ENCODE peak calls at places on chromosomes 2 and 18, in ten cellular contexts. N, X, O, C, W, M, S, R, J and Q are unnamed samples. For H3K27me3, the result is how much of the 10 kb centered on the place peaks cover.

GRCh38 chr2:73006969-73007710 is 64.4 kb downstream of the SFXN5 start:
- DNase-seq in N (no peak), X (peak), O (no peak), C (no peak), W (no peak), M (no peak), S (no peak), R (no peak), J (no peak), Q (no peak)

GRCh38 chr18:30781601-30782000 is 260.9 kb downstream of the DSC3 start:
- DNase-seq in N (no peak), X (no peak), O (no peak), C (no peak), W (no peak), M (no peak), S (no peak), R (no peak), J (no peak), Q (no peak)

GRCh38 chr18:37453754-37454153 is 111.8 kb downstream of the CELF4 start:
- DNase-seq in N (no peak), X (no peak), O (peak), C (no peak), W (no peak), M (no peak), S (no peak), R (no peak), J (no peak), Q (no peak)

GRCh38 chr18:49788327-49788908 is 24.9 kb downstream of the ACAA2 start:
- DNase-seq in N (no peak), X (peak), O (no peak), C (no peak), W (no peak), M (peak), S (no peak), R (no peak), J (no peak), Q (no peak)

GRCh38 chr18:80197490-80197889 is 49.8 kb downstream of the PARD6G start:
- DNase-seq in N (no peak), X (peak), O (no peak), C (no peak), W (no peak), M (no peak), S (no peak), R (no peak), J (no peak), Q (no peak)

GRCh38 chr2:133241231-133241575 is 327.1 kb downstream of the NCKAP5 start:
- DNase-seq in N (no peak), X (peak), O (no peak), C (no peak), W (no peak), M (no peak), S (no peak), R (no peak), J (no peak), Q (no peak)

GRCh38 chr2:23588788-23589187 is 203.8 kb downstream of the KLHL29 start:
- DNase-seq in N (peak), X (peak), O (no peak), C (no peak), W (peak), M (no peak), S (no peak), R (peak), J (no peak), Q (peak)

GRCh38 chr18:10926565-10927194 is 222.7 kb downstream of the PIEZO2 start:
- DNase-seq in N (no peak), X (peak), O (no peak), C (no peak), W (no peak), M (no peak), S (peak), R (no peak), J (no peak), Q (no peak)

GRCh38 chr2:166230024-166230723 is 102.4 kb upstream of the SCN1A start:
- DNase-seq in N (no peak), X (peak), O (peak), C (no peak), W (no peak), M (peak), S (no peak), R (no peak), J (no peak), Q (no peak)

GRCh38 chr18:24380163-24380747 is 17.4 kb downstream of the OSBPL1A start:
- DNase-seq in N (no peak), X (no peak), O (no peak), C (no peak), W (no peak), M (no peak), S (no peak), R (no peak), J (no peak), Q (no peak)

GRCh38 chr18:48488388-48488850 is 50.4 kb upstream of the CTIF start:
- DNase-seq in N (peak), X (peak), O (peak), C (no peak), W (no peak), M (peak), S (no peak), R (no peak), J (peak), Q (peak)

GRCh38 chr2:158539176-158539895 is 82.6 kb downstream of the PKP4 start:
- DNase-seq in N (no peak), X (peak), O (peak), C (no peak), W (no peak), M (peak), S (no peak), R (no peak), J (no peak), Q (no peak)

GRCh38 chr2:238097201-238097987 is 2.7 kb upstream of the ESPNL start:
- DNase-seq in N (peak), X (no peak), O (no peak), C (no peak), W (no peak), M (no peak), S (peak), R (no peak), J (peak), Q (peak)

GRCh38 chr2:73588177-73588576 is 54.0 kb downstream of the NAT8 start:
- DNase-seq in N (no peak), X (no peak), O (no peak), C (no peak), W (no peak), M (no peak), S (no peak), R (no peak), J (no peak), Q (no peak)

GRCh38 chr18:22170421-22171262 is 1.3 kb downstream of the GATA6 start:
- DNase-seq in N (peak), X (peak), O (peak), C (no peak), W (no peak), M (peak), S (peak), R (peak), J (no peak), Q (peak)

GRCh38 chr2:59888706-59889105 is 664.7 kb downstream of the BCL11A start:
- DNase-seq in N (no peak), X (no peak), O (no peak), C (no peak), W (no peak), M (no peak), S (no peak), R (no peak), J (no peak), Q (no peak)

GRCh38 chr2:224195954-224196571 is 157.0 kb upstream of the SERPINE2 start:
- DNase-seq in N (no peak), X (no peak), O (peak), C (no peak), W (peak), M (no peak), S (no peak), R (peak), J (no peak), Q (no peak)

GRCh38 chr2:128511731-128512663 is 193.3 kb upstream of the HS6ST1 start:
- DNase-seq in N (peak), X (no peak), O (no peak), C (no peak), W (no peak), M (no peak), S (no peak), R (no peak), J (no peak), Q (no peak)

GRCh38 chr2:106990307-106990706 is 104.3 kb upstream of the ST6GAL2 start:
- DNase-seq in N (no peak), X (peak), O (no peak), C (no peak), W (no peak), M (peak), S (no peak), R (no peak), J (no peak), Q (no peak)

GRCh38 chr2:115162454-115163293 is 720.2 kb downstream of the DPP10 start:
- DNase-seq in N (peak), X (no peak), O (no peak), C (no peak), W (no peak), M (no peak), S (peak), R (no peak), J (no peak), Q (no peak)

GRCh38 chr2:57947398-57947797 is 99.2 kb upstream of the VRK2 start:
- DNase-seq in N (no peak), X (no peak), O (no peak), C (no peak), W (no peak), M (peak), S (no peak), R (no peak), J (no peak), Q (no peak)

GRCh38 chr2:147600223-147600622 is 244.6 kb upstream of the ACVR2A start:
- DNase-seq in N (no peak), X (no peak), O (no peak), C (no peak), W (no peak), M (no peak), S (no peak), R (no peak), J (no peak), Q (no peak)

GRCh38 chr2:240685771-240686371 is 3.2 kb upstream of the AQP12B start:
- DNase-seq in N (peak), X (no peak), O (peak), C (no peak), W (no peak), M (no peak), S (peak), R (no peak), J (no peak), Q (no peak)

GRCh38 chr2:85302106-85302505 is 25.7 kb downstream of the TGOLN2 start:
- DNase-seq in N (no peak), X (peak), O (no peak), C (no peak), W (no peak), M (no peak), S (no peak), R (no peak), J (no peak), Q (no peak)

GRCh38 chr2:98378901-98379300 is 32.6 kb downstream of the CNGA3 start:
- DNase-seq in N (no peak), X (peak), O (peak), C (no peak), W (no peak), M (peak), S (no peak), R (no peak), J (no peak), Q (no peak)

GRCh38 chr2:86300496-86300895 is 36.9 kb downstream of the REEP1 start:
- DNase-seq in N (peak), X (no peak), O (no peak), C (no peak), W (no peak), M (no peak), S (no peak), R (no peak), J (no peak), Q (no peak)

GRCh38 chr2:101882948-101883347 is 108.8 kb upstream of the IL1R2 start:
- DNase-seq in N (no peak), X (no peak), O (no peak), C (no peak), W (no peak), M (no peak), S (no peak), R (no peak), J (no peak), Q (no peak)

GRCh38 chr2:160220545-160221009 is 20.5 kb upstream of the ITGB6 start:
- DNase-seq in N (no peak), X (no peak), O (no peak), C (no peak), W (no peak), M (no peak), S (no peak), R (no peak), J (no peak), Q (peak)

GRCh38 chr18:41513438-41513837 is 441.6 kb upstream of the PIK3C3 start:
- DNase-seq in N (no peak), X (no peak), O (no peak), C (no peak), W (no peak), M (no peak), S (no peak), R (no peak), J (no peak), Q (no peak)

DNA sequence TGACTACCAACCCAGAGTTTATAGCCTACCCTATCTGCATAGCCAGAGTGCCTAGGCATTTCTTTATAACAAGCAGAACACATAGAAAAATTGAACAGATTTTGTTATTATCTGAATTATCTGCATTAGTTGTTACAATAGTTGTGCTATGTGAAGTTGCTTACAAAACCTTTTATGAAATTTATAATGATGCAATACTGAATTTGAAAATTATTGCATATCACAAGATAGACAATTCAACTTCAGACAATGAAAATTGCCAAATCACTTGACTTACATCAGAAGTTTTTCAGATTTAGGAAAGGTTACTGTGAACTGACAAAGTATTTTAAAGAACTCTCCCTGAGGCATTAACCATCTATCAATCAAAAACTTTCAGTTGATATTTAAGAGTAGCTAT is 437.9 kb upstream of the PIK3C3 start:
- DNase-seq in N (no peak), X (no peak), O (no peak), C (no peak), W (no peak), M (no peak), S (no peak), R (no peak), J (no peak), Q (no peak)
- H3K4me3 ChIP-seq in N (no peak), X (no peak), O (no peak), C (no peak), W (no peak), M (no peak), S (no peak), R (no peak), J (no peak), Q (no peak)

DNA sequence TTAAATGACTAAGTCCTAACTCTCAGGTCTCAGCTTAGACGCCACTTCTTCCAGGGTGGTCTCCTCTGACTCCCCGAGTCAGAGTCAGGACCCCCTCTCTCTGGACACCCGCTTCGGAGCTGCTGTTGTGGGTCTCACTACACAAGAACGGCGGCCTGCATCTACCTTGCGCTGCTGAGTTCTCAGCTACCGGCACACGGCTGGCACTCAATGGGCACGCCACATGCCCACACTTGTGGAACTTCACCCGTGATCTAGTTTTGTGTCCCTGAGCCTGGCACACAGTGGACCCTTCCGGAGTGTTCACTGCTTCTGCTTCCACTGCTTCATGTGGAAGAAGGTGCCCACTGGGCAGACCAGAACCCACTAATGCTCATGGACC is 58.3 kb upstream of the ID2 start:
- DNase-seq in N (no peak), X (no peak), O (no peak), C (no peak), W (no peak), M (no peak), S (no peak), R (no peak), J (no peak), Q (no peak)
- H3K27me3 ChIP-seq in N (under half), X (under half), O (under half), C (under half), W (under half), M (under half), S (under half), R (under half), J (under half), Q (under half)

GRCh38 chr18:377088-377487 is 109.2 kb upstream of the THOC1 start:
- DNase-seq in N (no peak), X (no peak), O (no peak), C (no peak), W (no peak), M (no peak), S (no peak), R (no peak), J (no peak), Q (no peak)
- H3K27ac ChIP-seq in N (no peak), X (no peak), O (peak), C (no peak), W (no peak), M (no peak), S (no peak), R (peak), J (peak), Q (no peak)

DNA sequence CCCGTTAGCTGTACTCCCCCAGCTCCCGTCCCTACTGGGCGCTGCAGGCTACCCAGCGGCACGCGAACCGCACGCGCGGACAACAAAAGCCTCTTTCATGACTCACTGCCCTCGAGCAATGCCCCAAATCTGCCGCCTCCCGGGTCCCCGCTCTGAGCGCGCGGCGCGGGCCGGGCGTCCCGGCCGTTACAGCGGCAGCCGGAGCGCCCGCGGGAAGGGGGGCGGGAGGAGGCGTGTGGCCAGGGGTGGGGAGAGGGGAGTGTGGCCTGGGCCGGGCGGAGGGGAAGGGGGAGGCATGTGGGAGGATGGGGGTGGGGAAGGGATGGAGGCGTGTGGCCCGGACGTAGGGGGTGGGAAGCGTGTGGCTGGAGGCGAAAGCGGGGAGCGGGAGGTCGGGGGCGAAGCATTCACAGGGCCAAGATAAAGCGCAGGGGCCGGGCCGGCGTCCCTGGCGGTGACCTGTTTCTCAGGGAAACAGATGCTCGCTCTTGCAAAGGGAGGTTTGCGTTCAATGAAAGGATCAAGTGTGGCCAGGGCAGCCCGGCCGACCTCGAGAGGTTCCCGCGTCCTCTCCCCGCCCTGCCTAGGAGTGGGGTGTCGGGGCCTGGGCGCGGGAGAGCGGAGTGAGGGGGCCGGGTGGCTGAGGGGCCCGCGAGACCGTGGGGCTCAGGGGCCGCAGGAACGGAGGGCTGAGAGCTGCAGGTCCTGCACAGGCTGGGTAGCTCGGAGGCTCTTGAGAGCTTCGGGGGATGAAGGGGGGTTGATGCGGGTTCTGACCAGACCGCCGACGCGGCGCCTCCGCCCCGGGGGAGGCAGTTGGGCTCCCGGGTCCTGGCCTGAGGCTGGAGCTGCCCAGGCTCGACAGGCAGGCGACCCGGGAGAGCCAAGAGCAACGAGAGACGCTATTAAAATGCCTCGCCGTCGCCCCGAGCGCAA is 3.5 kb upstream of the NEUROD1 start:
- DNase-seq in N (no peak), X (peak), O (no peak), C (no peak), W (no peak), M (no peak), S (no peak), R (peak), J (no peak), Q (no peak)
- H3K4me3 ChIP-seq in N (no peak), X (no peak), O (no peak), C (no peak), W (peak), M (no peak), S (no peak), R (peak), J (peak), Q (no peak)

DNA sequence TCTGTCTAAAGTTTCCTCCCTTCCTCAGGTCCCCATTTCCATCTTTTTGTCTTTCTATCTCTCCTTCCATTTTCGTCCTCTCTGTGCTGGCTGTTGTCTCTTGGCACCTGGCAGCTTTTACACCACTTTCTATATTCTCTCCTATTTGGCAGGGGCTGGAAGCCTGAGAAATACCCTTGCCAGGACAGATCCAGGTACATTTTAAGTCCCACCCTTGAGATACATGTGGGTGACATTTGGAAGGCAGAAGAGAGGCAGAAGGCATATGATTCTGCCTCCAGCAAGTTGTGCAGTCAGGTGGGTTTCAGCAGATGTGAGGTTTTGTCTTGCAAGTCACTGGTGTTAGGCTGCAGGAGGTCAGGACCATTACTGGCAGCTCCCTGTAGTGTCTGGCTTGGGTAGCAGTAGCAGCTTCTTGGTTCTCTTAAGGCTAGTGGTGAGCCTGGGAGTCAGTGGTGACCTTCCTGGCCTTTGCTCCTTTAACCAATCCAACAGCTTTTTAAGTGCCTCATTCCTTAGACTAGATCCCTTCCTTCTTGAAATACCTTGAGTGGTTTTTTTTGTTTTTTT is 90.1 kb downstream of the CAPN13 start:
- DNase-seq in N (no peak), X (no peak), O (no peak), C (no peak), W (no peak), M (no peak), S (no peak), R (no peak), J (peak), Q (no peak)
- H3K27me3 ChIP-seq in N (under half), X (under half), O (under half), C (under half), W (under half), M (under half), S (under half), R (under half), J (under half), Q (under half)